ENCODE peak calls at places on chromosomes 4 and X, in six cellular contexts. W is fibroblast of the aortic adventitia; R is T-cell; Z is effector CD4-positive, alpha-beta T cell; M is NCI-H460; K is KG1. J is an unnamed sample.

GRCh38 chrX:14902536-14902935 is 29.3 kb downstream of the MOSPD2 start:
- DNase-seq in W (no peak), R (no peak), Z (no peak), M (no peak), K (no peak), J (no peak)

GRCh38 chr4:15965325-15965724 is 2.4 kb upstream of the FGFBP2 start:
- DNase-seq in W (no peak), R (no peak), Z (no peak), M (no peak), K (no peak), J (no peak)

GRCh38 chr4:161856711-161857326 is 307.0 kb downstream of the FSTL5 start:
- DNase-seq in W (no peak), R (no peak), Z (no peak), M (no peak), K (no peak), J (peak)

GRCh38 chr4:1959104-1959384 is 49.7 kb downstream of the NELFA start:
- DNase-seq in W (no peak), R (no peak), Z (no peak), M (no peak), K (no peak), J (no peak)

GRCh38 chrX:132751043-132751690 is 207.3 kb downstream of the HS6ST2 start:
- DNase-seq in W (no peak), R (no peak), Z (no peak), M (no peak), K (no peak), J (peak)

GRCh38 chr4:15286041-15286440 is 141.8 kb upstream of the C1QTNF7 start:
- DNase-seq in W (no peak), R (no peak), Z (no peak), M (no peak), K (no peak), J (no peak)

GRCh38 chr4:77141964-77142641 is 14.9 kb upstream of the CCNG2 start:
- DNase-seq in W (no peak), R (no peak), Z (no peak), M (no peak), K (no peak), J (no peak)

GRCh38 chr4:126124817-126125216 is 810.1 kb downstream of the FAT4 start:
- DNase-seq in W (peak), R (no peak), Z (no peak), M (no peak), K (no peak), J (no peak)

GRCh38 chrX:19566359-19567141 is 51.2 kb upstream of the MAP3K15 start:
- DNase-seq in W (peak), R (no peak), Z (no peak), M (no peak), K (peak), J (peak)